ENCODE peak calls at places on chromosome 11, in six cellular contexts. L is HL-60, M is HFFc6, G is dorsolateral prefrontal cortex, Z is AG09319, B is ascending aorta. O is an unnamed sample.

GRCh38 chr11:65710424-65710823 is 1.6 kb upstream of the KAT5 start:
- DNase-seq in L (no peak), M (no peak), G (no peak), Z (no peak), B (no peak), O (no peak)

GRCh38 chr11:106568632-106569031 is 449.6 kb downstream of the GUCY1A2 start:
- DNase-seq in L (no peak), M (no peak), G (no peak), Z (no peak), B (no peak), O (no peak)

GRCh38 chr11:100515087-100515486 is 172.0 kb upstream of the ARHGAP42 start:
- DNase-seq in L (no peak), M (no peak), G (no peak), Z (no peak), B (no peak), O (no peak)

GRCh38 chr11:72413914-72414628 is 20.3 kb downstream of the CLPB start:
- DNase-seq in L (peak), M (peak), G (peak), Z (peak), B (peak), O (peak)

GRCh38 chr11:80441821-80442220 is 1001.0 kb upstream of the TENM4 start:
- DNase-seq in L (no peak), M (no peak), G (no peak), Z (no peak), B (no peak), O (no peak)

GRCh38 chr11:8256271-8257002 is 7.2 kb downstream of the LMO1 start:
- DNase-seq in L (no peak), M (no peak), G (no peak), Z (no peak), B (no peak), O (no peak)

GRCh38 chr11:59802639-59803176 is 7.9 kb downstream of the MRPL16 start:
- DNase-seq in L (peak), M (peak), G (no peak), Z (no peak), B (no peak), O (peak)

GRCh38 chr11:94031625-94032024 is 10.5 kb downstream of the HEPHL1 start:
- DNase-seq in L (no peak), M (no peak), G (no peak), Z (no peak), B (no peak), O (no peak)

GRCh38 chr11:99568808-99569207 is 548.1 kb downstream of the CNTN5 start:
- DNase-seq in L (no peak), M (no peak), G (no peak), Z (no peak), B (no peak), O (no peak)

GRCh38 chr11:43316451-43316850 is 4.7 kb downstream of the API5 start:
- DNase-seq in L (no peak), M (no peak), G (no peak), Z (no peak), B (no peak), O (no peak)

GRCh38 chr11:118609380-118610219 is 2.2 kb downstream of the PHLDB1 start:
- DNase-seq in L (no peak), M (peak), G (peak), Z (no peak), B (no peak), O (no peak)

GRCh38 chr11:17930544-17931144 is 82.2 kb downstream of the SERGEF start:
- DNase-seq in L (no peak), M (no peak), G (no peak), Z (no peak), B (no peak), O (no peak)

GRCh38 chr11:15920856-15921629 is 435.3 kb downstream of the SOX6 start:
- DNase-seq in L (no peak), M (no peak), G (no peak), Z (no peak), B (no peak), O (no peak)

GRCh38 chr11:15923169-15923568 is 433.2 kb downstream of the SOX6 start:
- DNase-seq in L (no peak), M (no peak), G (no peak), Z (no peak), B (no peak), O (no peak)

GRCh38 chr11:15913261-15913660 is 443.1 kb downstream of the SOX6 start:
- DNase-seq in L (no peak), M (no peak), G (no peak), Z (no peak), B (no peak), O (no peak)

GRCh38 chr11:15918674-15919073 is 437.7 kb downstream of the SOX6 start:
- DNase-seq in L (no peak), M (no peak), G (no peak), Z (no peak), B (no peak), O (no peak)

GRCh38 chr11:15918212-15918611 is 438.1 kb downstream of the SOX6 start:
- DNase-seq in L (no peak), M (no peak), G (no peak), Z (no peak), B (no peak), O (no peak)
- TF ChIP-seq CTCF in L (no peak), M (no peak), G (no peak), Z (no peak), B (no peak), O (no peak)

GRCh38 chr11:44316388-44317240 is 6.7 kb upstream of the ALX4 start:
- DNase-seq in L (no peak), M (no peak), G (no peak), Z (no peak), B (no peak), O (no peak)
- TF ChIP-seq CTCF in L (no peak), M (no peak), G (no peak), Z (no peak), B (no peak), O (no peak)

DNA sequence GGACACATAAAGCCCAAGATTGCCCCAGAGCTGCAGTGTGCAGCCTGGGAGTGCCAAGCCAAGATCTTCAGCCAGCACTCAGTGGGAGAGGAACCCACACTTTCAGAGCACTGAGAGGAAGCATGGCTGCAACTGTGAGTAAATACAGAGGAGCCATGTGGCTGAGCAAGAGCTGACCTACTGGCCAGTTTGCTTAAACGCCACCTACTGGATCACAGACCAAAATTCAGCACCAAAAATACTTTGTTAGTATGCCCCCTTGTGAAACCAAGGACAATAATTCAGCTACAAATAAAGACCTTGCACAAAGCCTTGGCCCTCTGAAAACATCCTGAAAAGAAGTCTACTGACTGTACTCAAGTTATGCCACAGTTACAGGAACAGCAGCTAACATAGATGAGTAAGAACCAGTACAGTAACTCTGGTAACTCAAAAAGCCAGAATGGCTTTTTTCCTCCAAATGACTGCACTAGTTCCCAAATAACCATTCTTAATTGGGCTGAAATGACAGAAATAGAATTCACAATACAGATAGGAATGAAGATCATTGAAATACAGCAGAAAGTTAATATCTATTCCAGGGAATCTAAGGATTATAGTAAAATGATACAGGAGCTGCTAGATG is 10.1 kb upstream of the OR4A15 start:
- DNase-seq in L (no peak), M (no peak), G (no peak), Z (no peak), B (no peak), O (no peak)
- TF ChIP-seq CTCF in L (no peak), M (peak), G (no peak), Z (no peak), B (no peak), O (no peak)

DNA sequence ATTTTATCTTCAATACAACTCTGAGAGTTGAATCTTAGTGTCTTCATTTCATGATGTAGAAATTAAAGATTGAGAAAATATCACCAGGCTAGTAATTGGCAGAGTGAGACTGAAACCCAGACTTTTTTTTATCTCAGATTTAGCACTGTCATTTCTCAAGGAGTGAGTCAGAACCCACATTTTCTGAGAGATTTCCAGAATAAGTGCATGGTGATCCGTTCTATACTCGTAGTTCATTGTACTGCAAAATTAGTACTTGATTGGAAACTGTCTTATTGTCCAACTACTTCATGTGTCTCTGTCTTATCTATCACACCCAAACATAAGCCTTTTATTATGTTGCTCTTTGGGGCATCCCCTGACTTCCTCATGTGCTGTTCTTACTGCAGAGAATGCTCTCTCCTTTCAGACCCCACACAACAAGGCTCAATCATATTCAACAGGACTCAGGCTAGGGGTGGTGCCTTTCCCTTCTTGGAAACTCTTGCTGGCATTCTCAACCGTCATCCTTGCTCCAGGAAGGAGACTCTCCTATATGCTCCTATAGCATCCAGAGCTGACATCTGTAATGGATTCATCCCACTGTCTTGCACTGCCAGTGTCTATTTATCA is 76.7 kb upstream of the BLID start:
- DNase-seq in L (no peak), M (peak), G (no peak), Z (no peak), B (no peak), O (no peak)
- TF ChIP-seq CTCF in L (no peak), M (no peak), G (no peak), Z (no peak), B (no peak), O (no peak)

GRCh38 chr11:89436071-89436470 is 55.1 kb downstream of the NOX4 start:
- DNase-seq in L (no peak), M (peak), G (no peak), Z (no peak), B (no peak), O (no peak)

GRCh38 chr11:89433278-89433677 is 57.9 kb downstream of the NOX4 start:
- DNase-seq in L (no peak), M (no peak), G (no peak), Z (no peak), B (no peak), O (no peak)

GRCh38 chr11:89442801-89443200 is 48.4 kb downstream of the NOX4 start:
- DNase-seq in L (no peak), M (no peak), G (no peak), Z (no peak), B (no peak), O (no peak)

GRCh38 chr11:89441606-89442005 is 49.6 kb downstream of the NOX4 start:
- DNase-seq in L (no peak), M (no peak), G (no peak), Z (no peak), B (no peak), O (no peak)

GRCh38 chr11:89437317-89437716 is 53.9 kb downstream of the NOX4 start:
- DNase-seq in L (no peak), M (no peak), G (no peak), Z (no peak), B (no peak), O (no peak)
- TF ChIP-seq CTCF in L (no peak), M (no peak), G (no peak), Z (no peak), B (no peak), O (no peak)

DNA sequence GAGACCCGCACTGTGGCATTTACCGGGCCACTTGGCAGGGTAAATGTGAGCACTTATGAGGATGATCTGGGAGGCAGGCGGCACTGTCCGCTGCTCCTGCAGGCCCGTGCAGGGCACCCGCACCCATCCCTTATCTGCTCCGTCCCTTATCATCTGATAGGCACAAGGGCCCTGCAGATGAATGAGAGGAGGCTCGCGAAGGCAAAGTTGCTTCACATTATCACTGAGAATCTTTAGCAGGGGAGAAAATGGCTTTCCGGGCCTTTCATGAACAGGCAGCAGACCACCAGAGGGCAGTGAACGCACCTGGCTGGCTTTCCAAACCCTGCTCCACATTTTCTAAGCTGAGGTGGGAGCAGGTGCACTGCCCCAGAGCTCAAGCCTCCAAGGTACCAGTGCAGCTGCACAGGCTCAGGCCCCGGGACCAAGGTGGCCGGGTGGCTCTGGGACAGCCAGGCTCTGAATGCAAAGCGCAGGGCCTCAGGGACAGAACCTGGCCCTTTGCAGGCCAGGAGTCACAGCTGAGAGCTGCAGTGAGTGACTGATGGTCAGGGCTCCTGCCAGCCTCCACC is 165.6 kb downstream of the SHANK2 start:
- DNase-seq in L (no peak), M (no peak), G (no peak), Z (no peak), B (no peak), O (no peak)
- TF ChIP-seq CTCF in L (no peak), M (peak), G (peak), Z (peak), B (peak), O (peak)

GRCh38 chr11:130313383-130314183 is 1.1 kb downstream of the ZBTB44 start:
- DNase-seq in L (no peak), M (no peak), G (no peak), Z (no peak), B (no peak), O (no peak)

GRCh38 chr11:130314749-130315285 is at the start of gene ZBTB44:
- DNase-seq in L (peak), M (peak), G (peak), Z (peak), B (peak), O (peak)

GRCh38 chr11:130318031-130318673 is 3.4 kb upstream of the ZBTB44 start:
- DNase-seq in L (no peak), M (no peak), G (no peak), Z (no peak), B (no peak), O (no peak)

GRCh38 chr11:130314184-130314748 is 451 bp downstream of the ZBTB44 start:
- DNase-seq in L (peak), M (peak), G (no peak), Z (no peak), B (peak), O (peak)

GRCh38 chr11:130315354-130315970 is 745 bp upstream of the ZBTB44 start:
- DNase-seq in L (no peak), M (no peak), G (no peak), Z (no peak), B (no peak), O (peak)
- TF ChIP-seq CTCF in L (no peak), M (no peak), G (no peak), Z (no peak), B (no peak), O (no peak)

GRCh38 chr11:98260983-98261382 is 759.8 kb upstream of the CNTN5 start:
- DNase-seq in L (no peak), M (no peak), G (no peak), Z (no peak), B (no peak), O (no peak)
- TF ChIP-seq CTCF in L (no peak), M (peak), G (no peak), Z (no peak), B (no peak), O (no peak)

GRCh38 chr11:31887180-31887579 is 76.1 kb upstream of the PAX6 start:
- DNase-seq in L (no peak), M (no peak), G (no peak), Z (no peak), B (no peak), O (no peak)
- TF ChIP-seq CTCF in L (no peak), M (peak), G (no peak), Z (no peak), B (no peak), O (peak)

GRCh38 chr11:104332110-104332509 is 168.2 kb upstream of the PDGFD start:
- DNase-seq in L (no peak), M (no peak), G (no peak), Z (no peak), B (no peak), O (no peak)
- TF ChIP-seq CTCF in L (peak), M (peak), G (peak), Z (no peak), B (no peak), O (peak)

O was measured in GM13977.